ENCODE peak calls at places on chromosome 1, in six cellular contexts. K is IMR-90, H is H1, E is H9, T is trophoblast cell, O is mesenchymal stem cell. X is an unnamed sample.

GRCh38 chr1:82813351-82813750 is 1012.6 kb downstream of the ADGRL2 start:
- DNase-seq in E (no peak), K (no peak), T (no peak), O (no peak), H (no peak), X (no peak)

GRCh38 chr1:41618066-41618825 is 133.8 kb upstream of the EDN2 start:
- DNase-seq in T (no peak), H (no peak), K (peak; percentile 44), E (no peak), O (no peak), X (no peak)

GRCh38 chr1:245585252-245585959 is 430.6 kb downstream of the KIF26B start:
- DNase-seq in O (peak; percentile 96), E (no peak), H (no peak), K (peak; percentile 84), T (no peak), X (no peak)

GRCh38 chr1:228030451-228031201 is 23.8 kb downstream of the WNT3A start:
- DNase-seq in E (peak; percentile 15), K (no peak), T (no peak), H (no peak), O (no peak), X (no peak)

GRCh38 chr1:30607723-30608122 is 115.7 kb downstream of the MATN1 start:
- DNase-seq in O (no peak), T (no peak), H (no peak), E (no peak), K (no peak), X (no peak)

GRCh38 chr1:247156787-247157232 is 15.0 kb downstream of the ZNF124 start:
- DNase-seq in T (no peak), E (no peak), K (no peak), O (peak; percentile 20), H (no peak), X (no peak)

GRCh38 chr1:84377480-84378095 is 20.7 kb upstream of the DNASE2B start:
- DNase-seq in K (peak; percentile 92), E (no peak), H (no peak), T (no peak), O (peak; percentile 58), X (no peak)

GRCh38 chr1:149849246-149849946 is 50.0 kb upstream of the BOLA1 start:
- DNase-seq in T (peak; percentile 0), E (no peak), H (no peak), K (no peak), O (peak; percentile 18), X (no peak)

GRCh38 chr1:23657659-23658275 is 33.8 kb upstream of the RPL11 start:
- DNase-seq in T (peak; percentile 84), H (peak; percentile 50), K (peak; percentile 35), O (peak; percentile 65), E (peak; percentile 86), X (peak; percentile 62)

GRCh38 chr1:15843826-15844572 is 3.5 kb upstream of the SPEN start:
- DNase-seq in T (no peak), O (no peak), K (no peak), H (no peak), E (no peak), X (peak; percentile 84)

GRCh38 chr1:170664283-170664827 is 424 bp downstream of the PRRX1 start:
- DNase-seq in O (no peak), H (no peak), K (peak; percentile 32), T (no peak), E (peak; percentile 53), X (no peak)

GRCh38 chr1:246214708-246215504 is 292.2 kb downstream of the SMYD3 start:
- DNase-seq in O (peak; percentile 96), E (no peak), H (no peak), T (peak; percentile 88), K (peak; percentile 98), X (no peak)

GRCh38 chr1:51955797-51956527 is 34.5 kb downstream of the RAB3B start:
- DNase-seq in E (no peak), O (no peak), K (no peak), H (no peak), T (peak; percentile 83), X (no peak)

GRCh38 chr1:109493805-109494539 is at the start of gene CYB561D1:
- DNase-seq in O (peak; percentile 86), H (no peak), K (peak; percentile 78), T (peak; percentile 96), E (peak; percentile 89), X (peak; percentile 85)

GRCh38 chr1:26075421-26076144 is 8.2 kb upstream of the TRIM63 start:
- DNase-seq in E (no peak), O (no peak), K (no peak), H (no peak), T (no peak), X (no peak)

GRCh38 chr1:1926346-1926811 is 7.3 kb upstream of the TMEM52 start:
- DNase-seq in O (no peak), K (no peak), E (peak; percentile 27), H (no peak), T (no peak), X (no peak)

DNA sequence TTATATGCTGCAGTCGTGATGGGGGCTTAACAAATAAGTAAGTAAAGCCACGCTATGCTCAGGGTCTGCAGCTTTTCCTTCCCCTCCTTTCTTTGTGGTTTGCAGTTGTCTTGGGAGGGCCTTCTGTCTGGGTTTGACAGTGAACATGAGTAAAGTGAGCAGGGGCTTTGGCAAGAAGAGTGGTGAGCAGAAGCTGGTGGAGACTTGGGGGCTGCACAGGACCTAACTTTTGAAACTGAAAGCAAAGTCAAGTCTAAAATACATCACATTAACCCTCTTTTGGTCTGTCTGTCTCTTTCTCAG is 368.6 kb upstream of the VAMP3 start:
- DNase-seq in T (no peak), E (no peak), K (no peak), H (no peak), O (peak; percentile 41), X (no peak)
- H2BK120ac ChIP-seq in T (peak overlapping the region; percentile 71), E (no peak overlapping the region), K (peak overlapping the region; percentile 64), H (no peak overlapping the region), O (no peak overlapping the region), X (no peak overlapping the region)

GRCh38 chr1:153655333-153655732 is 3.2 kb upstream of the SNAPIN start:
- DNase-seq in E (no peak), K (no peak), H (no peak), O (no peak), T (peak; percentile 80), X (no peak)
- H2AFZ ChIP-seq in E (no peak overlapping the region), K (no peak overlapping the region), H (no peak overlapping the region), O (no peak overlapping the region), T (no peak overlapping the region), X (peak overlapping the region; percentile 55)

GRCh38 chr1:174788981-174789380 is 210.8 kb upstream of the CACYBP start:
- DNase-seq in O (peak; percentile 63), E (no peak), K (peak; percentile 87), T (no peak), H (no peak), X (no peak)

GRCh38 chr1:174786760-174787159 is 213.0 kb upstream of the CACYBP start:
- DNase-seq in H (no peak), O (no peak), T (no peak), E (no peak), K (no peak), X (no peak)

GRCh38 chr1:174785506-174785905 is 214.2 kb upstream of the CACYBP start:
- DNase-seq in E (no peak), T (no peak), K (no peak), O (no peak), H (no peak), X (no peak)

GRCh38 chr1:174791863-174792262 is 207.9 kb upstream of the CACYBP start:
- DNase-seq in E (no peak), O (no peak), H (no peak), T (no peak), K (no peak), X (no peak)

DNA sequence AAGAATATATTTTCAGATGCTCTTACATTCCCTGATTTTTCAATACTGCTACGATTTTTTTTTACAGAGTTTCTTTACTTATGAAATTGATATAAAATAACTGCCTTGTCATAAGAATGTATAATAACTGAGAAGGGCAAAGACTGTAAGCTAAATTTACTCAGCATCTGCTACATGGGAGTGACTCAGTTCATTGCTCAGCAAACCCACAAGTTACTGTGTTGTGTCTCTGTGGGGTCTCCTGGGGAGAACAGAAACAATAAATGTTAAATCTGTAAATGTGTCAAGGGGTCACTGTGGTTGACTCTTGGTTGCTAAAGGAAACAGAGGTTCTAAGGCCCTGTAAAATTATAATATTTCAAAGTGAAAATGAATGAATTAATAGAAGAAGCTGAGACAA is 210.3 kb upstream of the CACYBP start:
- DNase-seq in O (peak; percentile 60), H (no peak), E (no peak), T (no peak), K (peak; percentile 81), X (no peak)
- H2BK120ac ChIP-seq in O (no peak overlapping the region), H (no peak overlapping the region), E (no peak overlapping the region), T (no peak overlapping the region), K (peak overlapping the region; percentile 16), X (no peak overlapping the region)

DNA sequence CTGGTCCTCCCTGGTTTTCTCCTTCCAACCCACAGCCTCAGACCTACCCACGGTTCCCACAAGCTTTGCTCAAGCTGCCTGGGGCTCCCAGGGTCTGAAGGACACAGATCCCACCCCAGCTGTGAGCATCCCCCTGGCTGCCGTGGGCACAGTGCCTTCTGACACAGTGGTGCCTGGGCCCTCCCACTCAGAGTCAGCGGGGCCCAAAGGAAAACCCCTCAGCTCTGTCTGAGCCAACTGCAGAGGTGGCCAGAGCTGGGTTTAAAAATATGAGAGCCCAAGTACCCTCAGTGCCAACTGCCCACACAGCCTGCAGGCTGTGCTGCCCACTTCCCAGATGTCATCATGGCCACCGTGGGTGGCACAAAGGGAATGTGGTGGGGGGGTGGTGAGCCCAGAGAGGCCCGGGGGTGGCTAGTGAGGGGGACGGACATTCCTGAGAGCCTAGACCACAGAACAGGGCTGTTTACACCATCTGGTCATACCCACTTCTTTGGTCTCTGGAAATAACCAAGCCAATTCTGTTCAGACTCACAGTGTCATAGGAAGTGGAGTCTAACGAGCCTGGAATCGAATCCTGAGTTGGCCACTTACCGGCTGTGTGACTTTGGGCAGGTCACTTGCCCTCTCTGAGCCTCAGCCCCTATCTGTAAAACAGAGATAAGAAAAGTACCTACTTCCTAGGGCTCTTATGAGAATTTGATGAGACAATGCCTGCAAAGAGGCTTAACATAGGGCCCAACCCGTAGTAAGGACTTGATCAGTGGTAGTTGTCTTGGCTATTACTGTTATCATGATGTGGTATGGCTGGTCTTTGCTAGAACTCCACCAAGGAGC is 85.5 kb downstream of the CAMK2N1 start:
- DNase-seq in E (peak; percentile 24), T (no peak), K (no peak), H (no peak), O (no peak), X (no peak)
- H2AFZ ChIP-seq in E (no peak overlapping the region), T (no peak overlapping the region), K (peak overlapping the region; percentile 69), H (no peak overlapping the region), O (no peak overlapping the region), X (no peak overlapping the region)

DNA sequence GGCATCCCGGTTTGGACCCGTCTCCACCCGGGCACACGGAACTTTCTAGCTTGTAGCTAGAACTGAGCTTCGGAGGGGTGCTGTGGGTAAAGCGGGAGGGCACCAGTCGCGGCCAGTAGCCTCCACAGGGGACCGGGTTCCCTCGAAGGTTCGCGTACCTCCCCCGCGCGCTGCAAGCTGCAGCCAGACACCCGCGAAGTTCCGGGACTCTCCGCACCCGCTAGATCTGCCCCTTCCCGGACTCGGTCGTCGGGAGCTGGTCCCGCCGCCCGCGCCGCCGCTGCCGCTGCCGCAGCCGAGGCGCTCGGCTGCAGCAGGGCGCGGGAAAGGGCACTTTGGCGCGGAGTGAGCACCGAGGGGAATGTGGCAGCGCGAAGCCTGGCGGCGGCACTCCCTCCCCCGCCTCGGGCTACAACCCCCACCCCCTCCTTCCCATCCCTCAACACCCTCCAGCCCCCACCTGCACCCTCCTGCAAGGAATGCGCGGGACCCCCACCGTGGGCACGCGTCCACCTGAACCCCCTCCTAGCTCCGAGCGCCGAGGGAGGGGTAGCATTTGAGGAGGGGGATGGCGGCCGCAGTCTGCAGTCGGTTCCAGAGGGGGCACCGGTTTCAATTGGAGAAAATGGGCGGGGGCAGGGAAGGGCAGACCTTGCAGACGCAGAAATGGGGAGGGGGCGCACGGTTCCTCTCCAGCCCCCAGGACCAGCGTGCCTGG is 1.1 kb downstream of the CSMD2 start:
- DNase-seq in H (no peak), K (no peak), T (no peak), O (no peak), E (peak; percentile 51), X (peak; percentile 33)
- H2BK120ac ChIP-seq in H (no peak overlapping the region), K (no peak overlapping the region), T (no peak overlapping the region), O (no peak overlapping the region), E (no peak overlapping the region), X (no peak overlapping the region)

X was measured in neuronal stem cell.